ENCODE peak calls at places on chromosomes 1 and 21, in six cellular contexts. G is colonic mucosa, U is left ventricle myocardium inferior, S is H9, Z is H1, A is heart left ventricle. P is an unnamed sample.

GRCh38 chr1:228935855-228936727 is 200.8 kb downstream of the RHOU start:
- DNase-seq in U (no peak), G (peak; percentile 65), A (no peak), S (no peak), Z (no peak), P (no peak)

GRCh38 chr1:177351361-177352108 is 180.8 kb downstream of the BRINP2 start:
- DNase-seq in Z (no peak), G (peak; percentile 33), U (no peak), S (no peak), A (no peak), P (no peak)

GRCh38 chr1:246176126-246177024 is 330.7 kb downstream of the SMYD3 start:
- DNase-seq in Z (no peak), S (no peak), A (no peak), U (no peak), G (no peak), P (no peak)

GRCh38 chr1:209430821-209431259 is 152.7 kb upstream of the CAMK1G start:
- DNase-seq in G (no peak), A (no peak), S (no peak), U (no peak), Z (no peak), P (no peak)

GRCh38 chr1:67561704-67562113 is 123.3 kb upstream of the GADD45A start:
- DNase-seq in U (peak; percentile 92), G (peak; percentile 98), S (peak; percentile 91), A (peak; percentile 92), Z (peak; percentile 54), P (peak; percentile 72)

GRCh38 chr21:27475363-27475955 is 508.6 kb upstream of the ADAMTS5 start:
- DNase-seq in S (no peak), A (no peak), Z (no peak), G (no peak), U (no peak), P (no peak)

GRCh38 chr1:33820804-33821203 is 43.1 kb upstream of the HMGB4 start:
- DNase-seq in S (no peak), U (no peak), G (no peak), A (no peak), Z (no peak), P (no peak)

GRCh38 chr1:117843791-117844190 is 85.6 kb downstream of the GDAP2 start:
- DNase-seq in A (no peak), U (no peak), S (no peak), G (no peak), Z (no peak), P (no peak)

GRCh38 chr1:35808376-35809155 is 750 bp downstream of the AGO4 start:
- DNase-seq in A (peak; percentile 44), U (peak; percentile 38), G (peak; percentile 38), Z (no peak), S (peak; percentile 33), P (peak; percentile 40)

GRCh38 chr1:190177555-190177954 is 300.1 kb downstream of the BRINP3 start:
- DNase-seq in G (no peak), U (no peak), A (no peak), Z (no peak), S (no peak), P (no peak)

GRCh38 chr1:114671011-114671938 is 1.4 kb upstream of the DENND2C start:
- DNase-seq in G (no peak), U (no peak), S (no peak), A (no peak), Z (no peak), P (no peak)

GRCh38 chr1:24254783-24255182 is 64.4 kb upstream of the GRHL3 start:
- DNase-seq in A (no peak), U (no peak), S (no peak), Z (no peak), G (no peak), P (no peak)

GRCh38 chr1:207964195-207964966 is 53.5 kb upstream of the CD34 start:
- DNase-seq in U (no peak), G (no peak), A (no peak), S (no peak), Z (no peak), P (no peak)

GRCh38 chr1:230643887-230644286 is 1.6 kb downstream of the COG2 start:
- DNase-seq in Z (no peak), A (no peak), G (no peak), S (no peak), U (no peak), P (no peak)

GRCh38 chr1:156502749-156503671 is 2.4 kb upstream of the MEF2D start:
- DNase-seq in A (peak; percentile 94), S (peak; percentile 96), Z (peak; percentile 83), U (peak; percentile 84), G (peak; percentile 80), P (no peak)

GRCh38 chr1:54298284-54299033 is 98.5 kb downstream of the MRPL37 start:
- DNase-seq in S (no peak), U (no peak), A (no peak), G (no peak), Z (no peak), P (no peak)

GRCh38 chr1:228277491-228278431 is 69.9 kb downstream of the OBSCN start:
- DNase-seq in G (no peak), U (no peak), S (no peak), A (no peak), Z (no peak), P (no peak)

GRCh38 chr1:197918815-197919522 is 1.8 kb downstream of the LHX9 start:
- DNase-seq in A (no peak), Z (no peak), G (no peak), S (no peak), U (no peak), P (peak; percentile 6)

GRCh38 chr1:48472747-48473146 is 743 bp upstream of the SPATA6 start:
- DNase-seq in Z (no peak), S (no peak), G (no peak), A (no peak), U (no peak), P (no peak)

GRCh38 chr1:61397915-61398314 is 315.6 kb downstream of the NFIA start:
- DNase-seq in A (no peak), S (no peak), G (no peak), U (no peak), Z (no peak), P (no peak)

GRCh38 chr1:229254910-229255541 is 15.9 kb upstream of the RAB4A start:
- DNase-seq in S (peak; percentile 45), A (no peak), G (no peak), U (no peak), Z (no peak), P (no peak)

GRCh38 chr1:181112071-181112929 is 23.8 kb downstream of the IER5 start:
- DNase-seq in A (peak; percentile 90), S (no peak), U (peak; percentile 67), Z (no peak), G (peak; percentile 85), P (no peak)

GRCh38 chr1:20404466-20404865 is 81.5 kb downstream of the CAMK2N1 start:
- DNase-seq in Z (no peak), U (no peak), S (peak; percentile 39), G (no peak), A (no peak), P (no peak)

GRCh38 chr21:18318156-18318555 is 73.5 kb downstream of the CHODL start:
- DNase-seq in Z (no peak), S (no peak), U (no peak), A (no peak), G (no peak), P (peak; percentile 47)

GRCh38 chr1:172477741-172478140 is 33.9 kb upstream of the PIGC start:
- DNase-seq in S (no peak), Z (no peak), G (no peak), U (no peak), A (no peak), P (no peak)

GRCh38 chr1:47317841-47318240 is 3.9 kb upstream of the STIL start:
- DNase-seq in Z (no peak), U (no peak), S (no peak), A (no peak), G (no peak), P (no peak)

GRCh38 chr1:105138445-105138821 is 1388.7 kb downstream of the AMY1C start:
- DNase-seq in Z (no peak), G (no peak), A (no peak), U (no peak), S (no peak), P (no peak)

GRCh38 chr1:117077267-117077666 is 17.1 kb downstream of the TTF2 start:
- DNase-seq in S (no peak), A (no peak), Z (no peak), U (no peak), G (no peak), P (no peak)

GRCh38 chr1:17923684-17924083 is 168.6 kb downstream of the ACTL8 start:
- DNase-seq in G (no peak), A (no peak), U (no peak), S (no peak), Z (no peak), P (no peak)

GRCh38 chr21:39362733-39363132 is 13.8 kb upstream of the HMGN1 start:
- DNase-seq in U (no peak), A (no peak), S (no peak), G (no peak), Z (no peak), P (no peak)

GRCh38 chr1:202212787-202213186 is 19.2 kb downstream of the LGR6 start:
- DNase-seq in Z (no peak), U (no peak), S (no peak), G (no peak), A (no peak), P (no peak)
- H3K27me3 ChIP-seq in Z (peaks cover 2% of the 10 kb centered on the region), U (peaks cover 85% of the 10 kb centered on the region), S (no peaks in the 10 kb centered on the region), G (peaks cover 7% of the 10 kb centered on the region), A (peaks cover 52% of the 10 kb centered on the region), P (peaks cover 57% of the 10 kb centered on the region)

DNA sequence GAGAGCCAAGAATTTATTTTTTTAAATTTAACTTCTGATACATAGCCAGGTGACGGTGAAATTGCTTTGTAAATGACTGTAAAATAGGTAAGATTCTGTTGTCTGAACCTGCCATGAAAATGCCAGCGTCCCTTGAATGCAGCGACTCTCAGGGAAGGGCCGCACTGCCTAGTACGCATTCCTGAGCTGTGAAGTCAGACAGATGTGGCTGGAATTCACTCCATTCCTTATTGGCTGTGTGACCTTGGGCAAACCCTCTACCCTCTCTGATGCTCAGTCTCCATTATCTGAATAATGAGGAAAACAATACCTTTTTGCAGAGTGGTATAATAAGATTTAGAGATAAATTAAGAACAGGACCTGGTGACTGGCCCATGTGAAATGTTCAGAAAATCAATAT is 167.1 kb upstream of the DAB1 start:
- DNase-seq in A (no peak), Z (no peak), U (no peak), G (no peak), S (peak; percentile 45), P (no peak)
- H3K27me3 ChIP-seq in A (no peaks in the 10 kb centered on the region), Z (no peaks in the 10 kb centered on the region), U (no peaks in the 10 kb centered on the region), G (no peaks in the 10 kb centered on the region), S (no peaks in the 10 kb centered on the region), P (no peaks in the 10 kb centered on the region)

GRCh38 chr1:205340674-205341073 is 16.0 kb downstream of the KLHDC8A start:
- DNase-seq in U (no peak), S (no peak), A (no peak), G (no peak), Z (no peak), P (no peak)
- H3K27me3 ChIP-seq in U (peaks cover 50% of the 10 kb centered on the region), S (peaks cover 12% of the 10 kb centered on the region), A (peaks cover 31% of the 10 kb centered on the region), G (peaks cover 22% of the 10 kb centered on the region), Z (peaks cover 11% of the 10 kb centered on the region), P (no peaks in the 10 kb centered on the region)

DNA sequence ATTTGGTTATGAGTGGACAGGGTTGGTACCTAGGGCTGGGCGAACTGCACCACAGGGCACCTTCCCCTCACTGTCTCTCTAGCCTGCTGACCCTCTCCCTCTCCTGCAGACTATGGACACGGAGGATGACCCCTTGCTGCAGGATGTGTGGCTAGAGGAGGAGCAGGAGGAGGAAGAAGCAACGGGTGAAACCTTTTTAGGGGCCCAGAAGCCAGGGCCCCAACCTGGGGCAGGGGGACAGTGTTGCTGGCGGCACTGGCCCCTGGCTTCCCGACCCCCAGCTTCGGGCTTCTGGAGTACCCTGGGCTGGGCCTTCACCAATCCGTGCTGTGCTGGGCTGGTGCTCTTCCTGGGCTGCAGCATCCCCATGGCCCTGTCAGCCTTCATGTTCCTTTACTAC is 21.9 kb downstream of the DISP3 start:
- DNase-seq in U (no peak), A (no peak), S (no peak), G (no peak), Z (no peak), P (no peak)
- H3K27me3 ChIP-seq in U (peaks cover 63% of the 10 kb centered on the region), A (peaks cover 20% of the 10 kb centered on the region), S (no peaks in the 10 kb centered on the region), G (no peaks in the 10 kb centered on the region), Z (no peaks in the 10 kb centered on the region), P (no peaks in the 10 kb centered on the region)

P was measured in HAP-1.